ENCODE peak calls at places on chromosomes 11 and 22, in seven cellular contexts. One of them, this sample, is unnamed.

GRCh38 chr11:56961609-56962008 is 27.1 kb upstream of the OR5AK2 start:
- DNase-seq in left ventricle myocardium inferior: no peak
- DNase-seq in H9: no peak
- DNase-seq in PC-3: no peak
- DNase-seq in Peyer's patch: no peak
- DNase-seq in upper lobe of right lung: no peak
- DNase-seq in AG04450: no peak
- DNase-seq in this sample: no peak

GRCh38 chr22:35510481-35510934 is 30.1 kb upstream of the RASD2 start:
- DNase-seq in left ventricle myocardium inferior: no peak
- DNase-seq in H9: no peak
- DNase-seq in PC-3: no peak
- DNase-seq in Peyer's patch: peak; percentile 15
- DNase-seq in upper lobe of right lung: no peak
- DNase-seq in AG04450: no peak
- DNase-seq in this sample: no peak

GRCh38 chr11:59680287-59681154 is 11.7 kb upstream of the PATL1 start:
- DNase-seq in left ventricle myocardium inferior: peak; percentile 42
- DNase-seq in H9: peak; percentile 84
- DNase-seq in PC-3: peak; percentile 87
- DNase-seq in Peyer's patch: peak; percentile 58
- DNase-seq in upper lobe of right lung: peak; percentile 78
- DNase-seq in AG04450: peak; percentile 61
- DNase-seq in this sample: peak; percentile 83

GRCh38 chr11:107744736-107745135 is 32.9 kb upstream of the SLN start:
- DNase-seq in left ventricle myocardium inferior: no peak
- DNase-seq in H9: no peak
- DNase-seq in PC-3: no peak
- DNase-seq in Peyer's patch: no peak
- DNase-seq in upper lobe of right lung: no peak
- DNase-seq in AG04450: no peak
- DNase-seq in this sample: no peak

GRCh38 chr22:38222797-38223119 is 21.0 kb downstream of the MAFF start:
- DNase-seq in left ventricle myocardium inferior: no peak
- DNase-seq in H9: no peak
- DNase-seq in PC-3: no peak
- DNase-seq in Peyer's patch: no peak
- DNase-seq in upper lobe of right lung: no peak
- DNase-seq in AG04450: no peak
- DNase-seq in this sample: no peak

GRCh38 chr11:119422505-119423416 is at the start of gene THY1:
- DNase-seq in left ventricle myocardium inferior: no peak
- DNase-seq in H9: peak; percentile 90
- DNase-seq in PC-3: no peak
- DNase-seq in Peyer's patch: no peak
- DNase-seq in upper lobe of right lung: no peak
- DNase-seq in AG04450: no peak
- DNase-seq in this sample: no peak

GRCh38 chr11:129768356-129768755 is 47.3 kb upstream of the TMEM45B start:
- DNase-seq in left ventricle myocardium inferior: no peak
- DNase-seq in H9: no peak
- DNase-seq in PC-3: no peak
- DNase-seq in Peyer's patch: no peak
- DNase-seq in upper lobe of right lung: no peak
- DNase-seq in AG04450: no peak
- DNase-seq in this sample: no peak

GRCh38 chr11:122714484-122714883 is 59.0 kb downstream of the UBASH3B start:
- DNase-seq in left ventricle myocardium inferior: no peak
- DNase-seq in H9: no peak
- DNase-seq in PC-3: no peak
- DNase-seq in Peyer's patch: no peak
- DNase-seq in upper lobe of right lung: no peak
- DNase-seq in AG04450: no peak
- DNase-seq in this sample: no peak

GRCh38 chr22:43829904-43830851 is 18.1 kb upstream of the EFCAB6 start:
- DNase-seq in left ventricle myocardium inferior: peak; percentile 87
- DNase-seq in H9: no peak
- DNase-seq in PC-3: no peak
- DNase-seq in Peyer's patch: peak; percentile 42
- DNase-seq in upper lobe of right lung: peak; percentile 71
- DNase-seq in AG04450: no peak
- DNase-seq in this sample: peak; percentile 84

GRCh38 chr11:77283101-77283500 is 18.4 kb downstream of the GDPD4 start:
- DNase-seq in left ventricle myocardium inferior: no peak
- DNase-seq in H9: no peak
- DNase-seq in PC-3: no peak
- DNase-seq in Peyer's patch: no peak
- DNase-seq in upper lobe of right lung: no peak
- DNase-seq in AG04450: no peak
- DNase-seq in this sample: no peak

GRCh38 chr11:100942016-100942415 is 187.6 kb downstream of the PGR start:
- DNase-seq in left ventricle myocardium inferior: peak; percentile 46
- DNase-seq in H9: no peak
- DNase-seq in PC-3: peak; percentile 22
- DNase-seq in Peyer's patch: no peak
- DNase-seq in upper lobe of right lung: no peak
- DNase-seq in AG04450: no peak
- DNase-seq in this sample: no peak

GRCh38 chr11:128766687-128767086 is 72.8 kb downstream of the FLI1 start:
- DNase-seq in left ventricle myocardium inferior: peak; percentile 44
- DNase-seq in H9: no peak
- DNase-seq in PC-3: no peak
- DNase-seq in Peyer's patch: no peak
- DNase-seq in upper lobe of right lung: no peak
- DNase-seq in AG04450: no peak
- DNase-seq in this sample: no peak

GRCh38 chr11:24697722-24698121 is 200.9 kb downstream of the LUZP2 start:
- DNase-seq in left ventricle myocardium inferior: no peak
- DNase-seq in H9: no peak
- DNase-seq in PC-3: peak; percentile 46
- DNase-seq in Peyer's patch: no peak
- DNase-seq in upper lobe of right lung: no peak
- DNase-seq in AG04450: peak; percentile 20
- DNase-seq in this sample: no peak

GRCh38 chr11:91104237-91104636 is 881.4 kb upstream of the CHORDC1 start:
- DNase-seq in left ventricle myocardium inferior: no peak
- DNase-seq in H9: no peak
- DNase-seq in PC-3: peak; percentile 89
- DNase-seq in Peyer's patch: no peak
- DNase-seq in upper lobe of right lung: no peak
- DNase-seq in AG04450: peak; percentile 29
- DNase-seq in this sample: no peak

GRCh38 chr11:102966011-102966410 is 10.5 kb upstream of the MMP13 start:
- DNase-seq in left ventricle myocardium inferior: no peak
- DNase-seq in H9: no peak
- DNase-seq in PC-3: peak; percentile 77
- DNase-seq in Peyer's patch: no peak
- DNase-seq in upper lobe of right lung: no peak
- DNase-seq in AG04450: no peak
- DNase-seq in this sample: no peak

GRCh38 chr11:65355013-65355775 is 643 bp downstream of the TIGD3 start:
- DNase-seq in left ventricle myocardium inferior: peak; percentile 34
- DNase-seq in H9: peak; percentile 49
- DNase-seq in PC-3: peak; percentile 11
- DNase-seq in Peyer's patch: peak; percentile 73
- DNase-seq in upper lobe of right lung: peak; percentile 76
- DNase-seq in AG04450: no peak
- DNase-seq in this sample: peak; percentile 74

GRCh38 chr22:50403701-50404101 is 60.6 kb downstream of the PPP6R2 start:
- DNase-seq in left ventricle myocardium inferior: peak; percentile 62
- DNase-seq in H9: no peak
- DNase-seq in PC-3: no peak
- DNase-seq in Peyer's patch: no peak
- DNase-seq in upper lobe of right lung: peak; percentile 78
- DNase-seq in AG04450: no peak
- DNase-seq in this sample: peak; percentile 82

GRCh38 chr11:60878245-60879101 is 11.1 kb downstream of the ZP1 start:
- DNase-seq in left ventricle myocardium inferior: no peak
- DNase-seq in H9: no peak
- DNase-seq in PC-3: no peak
- DNase-seq in Peyer's patch: no peak
- DNase-seq in upper lobe of right lung: peak; percentile 3
- DNase-seq in AG04450: no peak
- DNase-seq in this sample: no peak

GRCh38 chr11:100618914-100619313 is 68.2 kb upstream of the ARHGAP42 start:
- DNase-seq in left ventricle myocardium inferior: no peak
- DNase-seq in H9: no peak
- DNase-seq in PC-3: no peak
- DNase-seq in Peyer's patch: no peak
- DNase-seq in upper lobe of right lung: no peak
- DNase-seq in AG04450: no peak
- DNase-seq in this sample: no peak

GRCh38 chr22:34851918-34852662 is 213.9 kb upstream of the ISX start:
- DNase-seq in left ventricle myocardium inferior: no peak
- DNase-seq in H9: no peak
- DNase-seq in PC-3: no peak
- DNase-seq in Peyer's patch: no peak
- DNase-seq in upper lobe of right lung: no peak
- DNase-seq in AG04450: no peak
- DNase-seq in this sample: no peak

DNA sequence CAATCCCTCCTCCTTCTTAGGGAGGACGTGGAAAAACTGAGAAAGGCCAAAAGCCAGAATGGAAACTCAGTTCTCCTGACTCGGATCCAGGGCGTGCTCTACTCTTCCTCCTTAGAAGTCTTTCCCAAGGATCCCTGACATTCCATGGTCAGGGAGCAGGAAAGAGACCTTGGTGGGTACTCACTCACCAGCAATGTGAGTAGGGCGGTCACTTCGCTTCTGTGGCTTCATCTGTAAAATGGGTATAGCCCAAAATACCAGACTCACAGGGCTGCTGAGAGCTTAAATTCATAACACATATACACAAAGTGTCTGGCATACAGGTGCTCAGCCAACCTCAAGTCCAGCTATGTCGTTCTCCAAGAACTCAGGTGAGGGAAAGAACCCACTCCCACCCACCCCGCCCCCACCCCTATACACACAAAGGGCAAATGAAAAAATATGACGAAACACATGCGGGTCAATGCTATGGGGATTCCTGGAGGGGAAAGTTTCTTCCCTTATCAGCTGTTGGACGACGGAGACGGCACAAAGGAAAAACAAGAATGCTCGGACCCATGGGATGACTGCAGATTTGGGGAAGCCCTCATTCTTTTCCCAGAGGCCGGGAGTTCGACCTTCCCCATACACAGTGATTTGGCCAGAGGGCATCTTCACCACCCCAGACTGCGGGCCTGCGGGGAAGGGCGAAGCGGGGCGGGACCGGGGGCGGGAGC is 471 bp upstream of the KCTD17 start:
- DNase-seq in left ventricle myocardium inferior: no peak
- DNase-seq in H9: no peak
- DNase-seq in PC-3: no peak
- DNase-seq in Peyer's patch: no peak
- DNase-seq in upper lobe of right lung: no peak
- DNase-seq in AG04450: no peak
- DNase-seq in this sample: no peak
- H3K27ac ChIP-seq in left ventricle myocardium inferior: peak overlapping the region; percentile 19
- H3K27ac ChIP-seq in H9: no peak overlapping the region
- H3K27ac ChIP-seq in PC-3: no peak overlapping the region
- H3K27ac ChIP-seq in Peyer's patch: no peak overlapping the region
- H3K27ac ChIP-seq in upper lobe of right lung: peak overlapping the region; percentile 18
- H3K27ac ChIP-seq in AG04450: no peak overlapping the region
- H3K27ac ChIP-seq in this sample: peak overlapping the region; percentile 22

GRCh38 chr11:2381494-2382128 is 4.5 kb downstream of the CD81 start:
- DNase-seq in left ventricle myocardium inferior: peak; percentile 25
- DNase-seq in H9: no peak
- DNase-seq in PC-3: no peak
- DNase-seq in Peyer's patch: no peak
- DNase-seq in upper lobe of right lung: no peak
- DNase-seq in AG04450: no peak
- DNase-seq in this sample: peak; percentile 74
- H3K27me3 ChIP-seq in left ventricle myocardium inferior: no peaks in the 10 kb centered on the region
- H3K27me3 ChIP-seq in H9: no peaks in the 10 kb centered on the region
- H3K27me3 ChIP-seq in PC-3: no peaks in the 10 kb centered on the region
- H3K27me3 ChIP-seq in Peyer's patch: no peaks in the 10 kb centered on the region
- H3K27me3 ChIP-seq in upper lobe of right lung: no peaks in the 10 kb centered on the region
- H3K27me3 ChIP-seq in AG04450: no peaks in the 10 kb centered on the region
- H3K27me3 ChIP-seq in this sample: no peaks in the 10 kb centered on the region

GRCh38 chr11:44609783-44610155 is 44.3 kb downstream of the CD82 start:
- DNase-seq in left ventricle myocardium inferior: no peak
- DNase-seq in H9: no peak
- DNase-seq in PC-3: no peak
- DNase-seq in Peyer's patch: no peak
- DNase-seq in upper lobe of right lung: no peak
- DNase-seq in AG04450: no peak
- DNase-seq in this sample: no peak
- H3K27ac ChIP-seq in left ventricle myocardium inferior: peak overlapping the region; percentile 73
- H3K27ac ChIP-seq in H9: no peak overlapping the region
- H3K27ac ChIP-seq in PC-3: no peak overlapping the region
- H3K27ac ChIP-seq in Peyer's patch: peak overlapping the region; percentile 64
- H3K27ac ChIP-seq in upper lobe of right lung: peak overlapping the region; percentile 58
- H3K27ac ChIP-seq in AG04450: no peak overlapping the region
- H3K27ac ChIP-seq in this sample: no peak overlapping the region

GRCh38 chr22:22720201-22720723 is 75.8 kb downstream of the GGTLC2 start:
- DNase-seq in left ventricle myocardium inferior: no peak
- DNase-seq in H9: peak; percentile 73
- DNase-seq in PC-3: peak; percentile 34
- DNase-seq in Peyer's patch: no peak
- DNase-seq in upper lobe of right lung: no peak
- DNase-seq in AG04450: no peak
- DNase-seq in this sample: no peak

GRCh38 chr22:22720724-22721261 is 76.4 kb downstream of the GGTLC2 start:
- DNase-seq in left ventricle myocardium inferior: no peak
- DNase-seq in H9: no peak
- DNase-seq in PC-3: no peak
- DNase-seq in Peyer's patch: no peak
- DNase-seq in upper lobe of right lung: no peak
- DNase-seq in AG04450: no peak
- DNase-seq in this sample: no peak

GRCh38 chr22:22716136-22716535 is 71.7 kb downstream of the GGTLC2 start:
- DNase-seq in left ventricle myocardium inferior: no peak
- DNase-seq in H9: no peak
- DNase-seq in PC-3: no peak
- DNase-seq in Peyer's patch: no peak
- DNase-seq in upper lobe of right lung: no peak
- DNase-seq in AG04450: no peak
- DNase-seq in this sample: no peak

GRCh38 chr22:22717723-22718122 is 73.3 kb downstream of the GGTLC2 start:
- DNase-seq in left ventricle myocardium inferior: no peak
- DNase-seq in H9: no peak
- DNase-seq in PC-3: no peak
- DNase-seq in Peyer's patch: no peak
- DNase-seq in upper lobe of right lung: no peak
- DNase-seq in AG04450: no peak
- DNase-seq in this sample: no peak

DNA sequence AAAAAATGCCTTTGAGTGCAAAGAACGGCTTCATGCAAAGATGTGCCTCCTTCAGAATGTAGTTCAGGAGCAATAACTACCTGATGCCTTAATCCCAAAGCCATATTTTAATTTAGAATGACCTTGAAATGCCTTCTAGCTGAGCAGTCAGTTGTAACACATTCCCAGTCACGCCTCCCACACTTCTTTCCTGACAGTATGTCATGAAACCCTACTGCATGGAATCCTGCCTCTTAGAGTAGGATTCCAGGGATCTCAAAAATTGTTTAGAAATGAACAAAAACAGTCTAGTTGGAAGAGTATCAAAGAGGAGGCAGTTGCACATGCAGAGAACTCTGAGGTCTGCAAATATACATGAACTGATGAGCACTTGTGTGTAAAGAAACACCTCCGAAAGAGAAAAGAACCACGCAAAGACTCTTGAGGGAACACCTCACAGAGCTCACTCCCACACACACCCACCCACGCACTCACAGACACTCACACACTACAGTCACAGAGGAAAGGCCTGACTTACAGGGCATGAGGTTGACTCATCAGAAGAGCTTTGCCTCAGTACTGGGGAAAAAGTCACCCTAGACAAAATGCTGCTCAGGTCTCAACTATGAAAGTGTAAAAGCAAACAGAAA is 77.4 kb downstream of the GGTLC2 start:
- DNase-seq in left ventricle myocardium inferior: no peak
- DNase-seq in H9: no peak
- DNase-seq in PC-3: peak; percentile 68
- DNase-seq in Peyer's patch: no peak
- DNase-seq in upper lobe of right lung: peak; percentile 87
- DNase-seq in AG04450: no peak
- DNase-seq in this sample: no peak
- H3K27me3 ChIP-seq in left ventricle myocardium inferior: peaks cover 78% of the 10 kb centered on the region
- H3K27me3 ChIP-seq in H9: peaks cover 6% of the 10 kb centered on the region
- H3K27me3 ChIP-seq in PC-3: no peaks in the 10 kb centered on the region
- H3K27me3 ChIP-seq in Peyer's patch: no peaks in the 10 kb centered on the region
- H3K27me3 ChIP-seq in upper lobe of right lung: peaks cover 8% of the 10 kb centered on the region
- H3K27me3 ChIP-seq in AG04450: peaks cover 2% of the 10 kb centered on the region
- H3K27me3 ChIP-seq in this sample: no peaks in the 10 kb centered on the region